ENCODE peak calls at places on chromosomes 4 and X, in six cellular contexts. One of them, this sample, is unnamed.

GRCh38 chr4:110193822-110194761 is 4.3 kb downstream of the ELOVL6 start:
- DNase-seq in GM23338: peak; percentile 89
- DNase-seq in cardiac fibroblast: peak; percentile 97
- DNase-seq in CD4-positive, alpha-beta T cell: peak; percentile 70
- DNase-seq in tibial artery: peak; percentile 70
- DNase-seq in OCI-LY7: peak; percentile 92
- DNase-seq in this sample: peak; percentile 62

GRCh38 chr4:90951037-90951436 is 823.8 kb downstream of the CCSER1 start:
- DNase-seq in cardiac fibroblast: peak; percentile 41
- DNase-seq in OCI-LY7: no peak
- DNase-seq in GM23338: peak; percentile 7
- DNase-seq in CD4-positive, alpha-beta T cell: no peak
- DNase-seq in tibial artery: no peak
- DNase-seq in this sample: no peak

GRCh38 chr4:40196724-40197281 is at the start of gene RHOH:
- DNase-seq in cardiac fibroblast: no peak
- DNase-seq in tibial artery: no peak
- DNase-seq in CD4-positive, alpha-beta T cell: peak; percentile 69
- DNase-seq in GM23338: peak; percentile 52
- DNase-seq in OCI-LY7: peak; percentile 93
- DNase-seq in this sample: peak; percentile 62

GRCh38 chrX:26783512-26784225 is 567.7 kb downstream of the MAGEB5 start:
- DNase-seq in OCI-LY7: peak; percentile 62
- DNase-seq in cardiac fibroblast: peak; percentile 48
- DNase-seq in tibial artery: no peak
- DNase-seq in CD4-positive, alpha-beta T cell: no peak
- DNase-seq in GM23338: peak; percentile 77
- DNase-seq in this sample: no peak

GRCh38 chr4:37737456-37737855 is 51.3 kb upstream of the RELL1 start:
- DNase-seq in GM23338: no peak
- DNase-seq in cardiac fibroblast: peak; percentile 82
- DNase-seq in OCI-LY7: no peak
- DNase-seq in CD4-positive, alpha-beta T cell: no peak
- DNase-seq in tibial artery: no peak
- DNase-seq in this sample: no peak

GRCh38 chr4:142703694-142704309 is 142.3 kb downstream of the INPP4B start:
- DNase-seq in tibial artery: no peak
- DNase-seq in CD4-positive, alpha-beta T cell: peak; percentile 43
- DNase-seq in GM23338: no peak
- DNase-seq in cardiac fibroblast: no peak
- DNase-seq in OCI-LY7: no peak
- DNase-seq in this sample: no peak

GRCh38 chr4:54513231-54513630 is 144.5 kb upstream of the KIT start:
- DNase-seq in OCI-LY7: no peak
- DNase-seq in CD4-positive, alpha-beta T cell: no peak
- DNase-seq in tibial artery: no peak
- DNase-seq in GM23338: no peak
- DNase-seq in cardiac fibroblast: peak; percentile 92
- DNase-seq in this sample: no peak

GRCh38 chr4:73698217-73698616 is 42.2 kb upstream of the CXCL8 start:
- DNase-seq in cardiac fibroblast: peak; percentile 90
- DNase-seq in CD4-positive, alpha-beta T cell: no peak
- DNase-seq in GM23338: no peak
- DNase-seq in OCI-LY7: no peak
- DNase-seq in tibial artery: no peak
- DNase-seq in this sample: no peak

GRCh38 chrX:72073614-72074013 is 58.1 kb downstream of the RTL5 start:
- DNase-seq in CD4-positive, alpha-beta T cell: no peak
- DNase-seq in GM23338: no peak
- DNase-seq in cardiac fibroblast: no peak
- DNase-seq in tibial artery: no peak
- DNase-seq in OCI-LY7: no peak
- DNase-seq in this sample: no peak

GRCh38 chrX:65932173-65933084 is 107.5 kb downstream of the VSIG4 start:
- DNase-seq in CD4-positive, alpha-beta T cell: no peak
- DNase-seq in cardiac fibroblast: no peak
- DNase-seq in GM23338: peak; percentile 8
- DNase-seq in OCI-LY7: peak; percentile 33
- DNase-seq in tibial artery: no peak
- DNase-seq in this sample: no peak

GRCh38 chrX:22135994-22136684 is 104.0 kb downstream of the PHEX start:
- DNase-seq in GM23338: peak; percentile 60
- DNase-seq in OCI-LY7: peak; percentile 40
- DNase-seq in CD4-positive, alpha-beta T cell: peak; percentile 1
- DNase-seq in cardiac fibroblast: peak; percentile 65
- DNase-seq in tibial artery: peak; percentile 60
- DNase-seq in this sample: no peak
- TF ChIP-seq CTCF in GM23338: peak; percentile 66
- TF ChIP-seq CTCF in OCI-LY7: peak; percentile 76
- TF ChIP-seq CTCF in CD4-positive, alpha-beta T cell: peak; percentile 62
- TF ChIP-seq CTCF in cardiac fibroblast: peak; percentile 35
- TF ChIP-seq CTCF in tibial artery: peak; percentile 58
- TF ChIP-seq CTCF in this sample: peak; percentile 59

GRCh38 chr4:85244638-85245037 is 230.3 kb upstream of the ARHGAP24 start:
- DNase-seq in GM23338: no peak
- DNase-seq in tibial artery: no peak
- DNase-seq in cardiac fibroblast: no peak
- DNase-seq in CD4-positive, alpha-beta T cell: no peak
- DNase-seq in OCI-LY7: no peak
- DNase-seq in this sample: no peak

GRCh38 chr4:85246055-85246454 is 228.9 kb upstream of the ARHGAP24 start:
- DNase-seq in CD4-positive, alpha-beta T cell: no peak
- DNase-seq in tibial artery: no peak
- DNase-seq in OCI-LY7: no peak
- DNase-seq in cardiac fibroblast: no peak
- DNase-seq in GM23338: no peak
- DNase-seq in this sample: no peak

DNA sequence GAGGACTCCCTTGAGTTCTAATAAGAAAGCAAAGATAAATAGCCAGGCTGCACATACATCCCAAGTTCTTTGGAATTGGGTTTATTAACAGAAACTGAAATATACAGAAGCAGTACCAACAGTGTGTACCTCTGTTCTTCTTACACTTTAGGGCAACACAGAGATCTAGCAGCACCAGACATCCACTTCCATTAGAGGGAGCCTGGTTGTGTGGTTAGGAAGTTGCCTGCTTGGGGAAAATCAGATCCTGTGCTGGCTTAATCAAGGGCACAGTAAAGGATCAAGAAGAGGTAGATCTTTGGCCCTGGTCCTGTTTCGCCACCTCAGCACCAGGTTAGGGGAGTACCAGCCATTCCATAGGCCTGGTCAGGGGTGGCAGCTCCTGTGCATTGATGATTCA is 231.1 kb upstream of the ARHGAP24 start:
- DNase-seq in cardiac fibroblast: no peak
- DNase-seq in OCI-LY7: no peak
- DNase-seq in GM23338: peak; percentile 62
- DNase-seq in CD4-positive, alpha-beta T cell: no peak
- DNase-seq in tibial artery: no peak
- DNase-seq in this sample: no peak
- TF ChIP-seq CTCF in cardiac fibroblast: no peak
- TF ChIP-seq CTCF in OCI-LY7: no peak
- TF ChIP-seq CTCF in GM23338: peak; percentile 38
- TF ChIP-seq CTCF in CD4-positive, alpha-beta T cell: no peak
- TF ChIP-seq CTCF in tibial artery: no peak
- TF ChIP-seq CTCF in this sample: no peak

DNA sequence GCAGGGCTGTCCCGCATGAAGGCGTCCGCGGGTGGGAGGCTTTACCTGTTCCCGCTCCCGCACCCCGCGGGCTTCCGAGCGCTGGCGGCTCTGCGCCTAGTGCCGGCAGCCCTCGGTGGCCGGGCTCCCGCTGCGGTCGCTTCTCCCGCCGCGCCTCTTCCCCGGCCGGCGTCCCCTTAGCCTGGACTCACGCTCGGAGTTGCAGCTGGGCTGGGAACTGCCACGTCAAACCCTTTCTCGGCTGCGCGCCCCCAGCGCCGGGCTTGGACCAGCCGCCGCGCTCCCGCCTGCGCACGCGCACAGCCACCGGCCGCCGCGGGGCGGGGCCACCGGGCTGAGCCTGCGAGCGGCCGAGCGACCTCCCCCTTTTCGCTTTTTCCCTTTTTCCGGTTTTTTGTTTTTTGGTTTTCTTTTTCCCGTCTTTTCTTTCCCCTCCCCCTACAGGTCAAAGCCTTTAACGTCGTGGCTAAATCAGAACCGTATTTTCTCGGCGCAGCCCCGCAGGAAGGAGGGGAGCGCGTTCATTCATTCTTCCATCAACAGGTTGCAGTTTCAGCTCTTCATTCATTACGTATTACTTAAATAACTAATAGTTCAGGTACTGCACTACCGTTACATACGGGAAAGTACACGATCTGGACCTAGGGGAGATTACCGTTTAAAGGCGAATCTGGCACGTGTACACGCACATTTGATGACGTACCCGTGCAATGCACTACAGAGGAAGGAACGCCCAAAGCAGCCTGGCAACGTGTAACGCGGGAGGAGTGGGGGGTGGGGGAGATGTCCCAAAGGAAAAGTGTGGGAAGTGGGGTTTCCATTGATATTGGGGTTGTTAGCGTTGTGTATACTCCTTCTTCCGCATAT is at the start of gene SEC24D:
- DNase-seq in GM23338: peak; percentile 95
- DNase-seq in tibial artery: peak; percentile 92
- DNase-seq in OCI-LY7: peak; percentile 87
- DNase-seq in cardiac fibroblast: peak; percentile 87
- DNase-seq in CD4-positive, alpha-beta T cell: peak; percentile 76
- DNase-seq in this sample: peak; percentile 86
- TF ChIP-seq CTCF in GM23338: peak; percentile 29
- TF ChIP-seq CTCF in tibial artery: peak; percentile 13
- TF ChIP-seq CTCF in OCI-LY7: no peak
- TF ChIP-seq CTCF in cardiac fibroblast: no peak
- TF ChIP-seq CTCF in CD4-positive, alpha-beta T cell: no peak
- TF ChIP-seq CTCF in this sample: no peak

GRCh38 chrX:143669395-143669794 is 33.5 kb upstream of the SLITRK4 start:
- DNase-seq in CD4-positive, alpha-beta T cell: no peak
- DNase-seq in OCI-LY7: no peak
- DNase-seq in tibial artery: no peak
- DNase-seq in GM23338: peak; percentile 8
- DNase-seq in cardiac fibroblast: peak; percentile 26
- DNase-seq in this sample: no peak
- TF ChIP-seq CTCF in CD4-positive, alpha-beta T cell: no peak
- TF ChIP-seq CTCF in OCI-LY7: peak; percentile 40
- TF ChIP-seq CTCF in tibial artery: no peak
- TF ChIP-seq CTCF in GM23338: peak; percentile 24
- TF ChIP-seq CTCF in cardiac fibroblast: peak; percentile 30
- TF ChIP-seq CTCF in this sample: no peak

DNA sequence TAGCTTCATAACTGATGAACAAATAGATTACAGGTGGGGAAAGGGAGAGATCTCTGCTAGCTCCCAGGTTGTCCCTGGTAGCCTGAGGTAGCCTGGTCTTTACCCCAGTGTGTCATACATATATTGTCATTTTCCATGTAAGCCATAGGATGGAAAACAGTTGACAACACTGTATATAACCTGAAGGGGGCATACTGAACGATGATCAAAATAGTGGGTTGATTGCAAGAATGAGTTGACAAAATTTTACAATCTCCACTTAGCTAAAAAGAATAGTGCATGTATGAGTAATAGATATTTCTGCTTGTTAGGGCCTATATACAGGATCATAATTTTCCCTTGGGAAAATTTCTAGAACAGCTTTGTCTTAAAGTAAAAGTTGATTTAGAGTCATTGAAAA is 304.1 kb upstream of the HAND2 start:
- DNase-seq in cardiac fibroblast: peak; percentile 38
- DNase-seq in OCI-LY7: no peak
- DNase-seq in GM23338: peak; percentile 11
- DNase-seq in tibial artery: no peak
- DNase-seq in CD4-positive, alpha-beta T cell: no peak
- DNase-seq in this sample: no peak
- TF ChIP-seq CTCF in cardiac fibroblast: peak; percentile 22
- TF ChIP-seq CTCF in OCI-LY7: peak; percentile 53
- TF ChIP-seq CTCF in GM23338: peak; percentile 54
- TF ChIP-seq CTCF in tibial artery: no peak
- TF ChIP-seq CTCF in CD4-positive, alpha-beta T cell: no peak
- TF ChIP-seq CTCF in this sample: no peak

DNA sequence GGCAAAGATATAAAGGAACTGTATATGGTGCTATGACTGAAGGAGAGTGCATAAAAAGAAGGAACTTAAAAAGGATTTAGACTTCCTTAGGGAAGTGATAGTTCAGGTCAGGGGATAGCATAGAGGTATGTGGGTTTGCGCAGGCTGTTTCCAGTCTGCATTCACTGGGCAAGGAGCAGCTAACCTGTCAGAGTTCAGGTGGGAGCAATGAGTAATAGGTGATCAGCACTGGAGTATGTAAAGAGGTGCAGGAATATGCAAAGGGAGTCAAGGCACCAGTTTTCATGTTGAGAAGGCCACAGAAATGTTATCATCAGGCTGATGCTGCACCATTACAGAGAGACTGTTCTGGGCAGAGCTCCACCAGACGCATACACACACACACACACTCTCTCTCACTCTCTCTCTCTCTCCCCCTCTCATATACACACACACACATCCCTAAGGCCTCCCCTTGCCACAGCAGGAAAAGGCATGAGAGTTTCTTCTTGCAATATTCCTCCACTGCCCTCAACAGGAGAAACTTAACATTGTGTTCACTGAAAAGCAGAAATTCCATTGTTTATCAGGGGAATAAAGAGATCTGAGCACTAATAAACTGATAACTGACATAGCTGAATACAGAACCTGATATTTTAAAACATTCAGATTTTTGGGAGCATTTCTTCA is 256.4 kb upstream of the GRID2 start:
- DNase-seq in cardiac fibroblast: no peak
- DNase-seq in GM23338: peak; percentile 45
- DNase-seq in tibial artery: no peak
- DNase-seq in CD4-positive, alpha-beta T cell: no peak
- DNase-seq in OCI-LY7: no peak
- DNase-seq in this sample: no peak
- TF ChIP-seq CTCF in cardiac fibroblast: no peak
- TF ChIP-seq CTCF in GM23338: peak; percentile 30
- TF ChIP-seq CTCF in tibial artery: no peak
- TF ChIP-seq CTCF in CD4-positive, alpha-beta T cell: no peak
- TF ChIP-seq CTCF in OCI-LY7: no peak
- TF ChIP-seq CTCF in this sample: no peak

DNA sequence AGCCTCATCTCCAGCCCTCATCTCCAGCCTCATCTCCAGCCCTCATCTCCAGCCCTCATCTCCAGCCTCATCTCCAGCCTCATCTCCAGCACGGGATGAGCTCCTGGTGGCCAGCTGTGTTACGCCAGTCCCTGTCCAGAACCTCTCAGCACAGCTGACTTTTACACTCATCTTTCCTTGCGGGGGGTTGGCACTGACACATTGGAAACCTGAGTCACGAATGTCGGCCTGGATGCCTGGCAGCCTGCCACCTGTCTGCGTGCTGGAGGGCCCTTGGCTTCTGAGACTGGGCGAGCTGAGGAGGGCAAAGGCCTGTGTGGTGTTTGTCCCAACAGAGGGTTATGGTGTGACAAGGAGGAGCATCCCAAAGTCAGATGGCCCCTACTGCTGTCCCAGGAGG is 66.1 kb upstream of the HGFAC start:
- DNase-seq in tibial artery: no peak
- DNase-seq in CD4-positive, alpha-beta T cell: no peak
- DNase-seq in cardiac fibroblast: peak; percentile 91
- DNase-seq in GM23338: no peak
- DNase-seq in OCI-LY7: no peak
- DNase-seq in this sample: no peak
- TF ChIP-seq CTCF in tibial artery: no peak
- TF ChIP-seq CTCF in CD4-positive, alpha-beta T cell: no peak
- TF ChIP-seq CTCF in cardiac fibroblast: peak; percentile 23
- TF ChIP-seq CTCF in GM23338: no peak
- TF ChIP-seq CTCF in OCI-LY7: no peak
- TF ChIP-seq CTCF in this sample: no peak